ENCODE peak calls at places on chromosomes 16 and 17, in four cellular contexts. N is SK-N-SH, X is A549, Q is HepG2. J is an unnamed sample.

GRCh38 chr17:11308550-11308949 is 67.5 kb downstream of the SHISA6 start:
- DNase-seq in Q (no peak), N (no peak), X (no peak), J (no peak)

GRCh38 chr17:2566056-2566455 is 27.4 kb upstream of the PAFAH1B1 start:
- DNase-seq in N (no peak), X (no peak), Q (no peak), J (no peak)

GRCh38 chr17:64403881-64404460 is 13.3 kb upstream of the PECAM1 start:
- DNase-seq in X (no peak), Q (no peak), N (no peak), J (no peak)

GRCh38 chr16:9119795-9120194 is 28.4 kb downstream of the HAPSTR1 start:
- DNase-seq in Q (no peak), X (peak; percentile 14), N (no peak), J (no peak)

GRCh38 chr16:6977906-6978305 is 354.7 kb upstream of the RBFOX1 start:
- DNase-seq in Q (no peak), N (no peak), X (no peak), J (no peak)

GRCh38 chr16:75340715-75341500 is 89.5 kb upstream of the BCAR1 start:
- DNase-seq in X (no peak), Q (no peak), N (peak; percentile 39), J (peak; percentile 19)

GRCh38 chr16:8571061-8571596 is 19.2 kb downstream of the TMEM114 start:
- DNase-seq in N (no peak), X (peak; percentile 19), Q (peak; percentile 94), J (no peak)

GRCh38 chr17:83079340-83079747 is at the start of gene METRNL:
- DNase-seq in Q (no peak), X (peak; percentile 66), N (peak; percentile 99), J (peak; percentile 80)

GRCh38 chr17:79801156-79802038 is 4.5 kb upstream of the CBX8 start:
- DNase-seq in Q (no peak), N (no peak), X (no peak), J (no peak)

GRCh38 chr17:51733166-51733565 is 425.3 kb downstream of the CA10 start:
- DNase-seq in N (no peak), X (no peak), Q (no peak), J (no peak)

GRCh38 chr17:68347380-68347779 is 56.1 kb downstream of the ARSG start:
- DNase-seq in Q (no peak), X (no peak), N (no peak), J (no peak)

GRCh38 chr16:56284521-56284920 is 93.2 kb downstream of the GNAO1 start:
- DNase-seq in Q (no peak), X (no peak), N (no peak), J (no peak)

GRCh38 chr17:18033442-18034099 is 5.4 kb downstream of the ATPAF2 start:
- DNase-seq in N (peak; percentile 80), X (peak; percentile 89), Q (peak; percentile 83), J (peak; percentile 13)

GRCh38 chr16:52629296-52629695 is 82.4 kb upstream of the TOX3 start:
- DNase-seq in X (no peak), Q (no peak), N (no peak), J (no peak)

GRCh38 chr16:51875834-51876725 is 670.9 kb downstream of the TOX3 start:
- DNase-seq in X (no peak), Q (no peak), N (no peak), J (no peak)

GRCh38 chr16:27462846-27463682 is 61.1 kb downstream of the IL21R start:
- DNase-seq in Q (no peak), N (no peak), X (no peak), J (no peak)

GRCh38 chr16:8867483-8868271 is 1.1 kb downstream of the CARHSP1 start:
- DNase-seq in X (no peak), Q (no peak), N (peak; percentile 69), J (no peak)

GRCh38 chr16:89140981-89141883 is 30.3 kb upstream of the CDH15 start:
- DNase-seq in Q (no peak), X (no peak), N (no peak), J (no peak)

GRCh38 chr17:49201481-49201927 is 8.9 kb downstream of the GNGT2 start:
- DNase-seq in X (no peak), N (no peak), Q (no peak), J (no peak)

GRCh38 chr16:65116818-65117430 is 4.9 kb downstream of the CDH11 start:
- DNase-seq in N (no peak), Q (no peak), X (no peak), J (no peak)

GRCh38 chr16:1491327-1491726 is 1.8 kb upstream of the TELO2 start:
- DNase-seq in Q (peak; percentile 25), N (no peak), X (no peak), J (no peak)

GRCh38 chr17:47692895-47693666 is 880 bp upstream of the TBKBP1 start:
- DNase-seq in X (no peak), Q (no peak), N (peak; percentile 46), J (no peak)

GRCh38 chr16:51431517-51432241 is 280.6 kb upstream of the SALL1 start:
- DNase-seq in N (peak; percentile 2), Q (no peak), X (peak; percentile 30), J (no peak)

GRCh38 chr17:40530988-40531971 is 29.9 kb upstream of the TNS4 start:
- DNase-seq in X (no peak), N (no peak), Q (no peak), J (no peak)

GRCh38 chr17:57511475-57512123 is 233.5 kb downstream of the CCDC182 start:
- DNase-seq in Q (no peak), N (no peak), X (no peak), J (no peak)

GRCh38 chr16:72371307-72372081 is 199.5 kb upstream of the PMFBP1 start:
- DNase-seq in N (no peak), X (peak; percentile 21), Q (no peak), J (peak; percentile 57)

GRCh38 chr17:76492989-76493501 is 8.2 kb downstream of the RHBDF2 start:
- DNase-seq in X (no peak), Q (no peak), N (no peak), J (no peak)

GRCh38 chr16:23510154-23510914 is at the start of gene GGA2:
- DNase-seq in N (peak; percentile 95), X (peak; percentile 80), Q (peak; percentile 79), J (peak; percentile 87)
- TF ChIP-seq CHD2 in N (peak; percentile 36), X (no peak), Q (peak; percentile 62), J (no peak)

GRCh38 chr16:85621698-85622433 is 8.7 kb downstream of the GSE1 start:
- DNase-seq in X (peak; percentile 23), Q (peak; percentile 95), N (no peak), J (no peak)
- TF ChIP-seq CHD2 in X (no peak), Q (no peak), N (no peak), J (no peak)

GRCh38 chr17:29596811-29597210 is 3.9 kb downstream of the ANKRD13B start:
- DNase-seq in Q (no peak), X (no peak), N (no peak), J (peak; percentile 61)
- TF ChIP-seq CHD2 in Q (no peak), X (no peak), N (no peak), J (no peak)

GRCh38 chr16:30903596-30903995 is 7.2 kb downstream of the CTF1 start:
- DNase-seq in N (peak; percentile 84), Q (peak; percentile 38), X (peak; percentile 35), J (no peak)
- TF ChIP-seq CHD2 in N (no peak), Q (no peak), X (no peak), J (no peak)

DNA sequence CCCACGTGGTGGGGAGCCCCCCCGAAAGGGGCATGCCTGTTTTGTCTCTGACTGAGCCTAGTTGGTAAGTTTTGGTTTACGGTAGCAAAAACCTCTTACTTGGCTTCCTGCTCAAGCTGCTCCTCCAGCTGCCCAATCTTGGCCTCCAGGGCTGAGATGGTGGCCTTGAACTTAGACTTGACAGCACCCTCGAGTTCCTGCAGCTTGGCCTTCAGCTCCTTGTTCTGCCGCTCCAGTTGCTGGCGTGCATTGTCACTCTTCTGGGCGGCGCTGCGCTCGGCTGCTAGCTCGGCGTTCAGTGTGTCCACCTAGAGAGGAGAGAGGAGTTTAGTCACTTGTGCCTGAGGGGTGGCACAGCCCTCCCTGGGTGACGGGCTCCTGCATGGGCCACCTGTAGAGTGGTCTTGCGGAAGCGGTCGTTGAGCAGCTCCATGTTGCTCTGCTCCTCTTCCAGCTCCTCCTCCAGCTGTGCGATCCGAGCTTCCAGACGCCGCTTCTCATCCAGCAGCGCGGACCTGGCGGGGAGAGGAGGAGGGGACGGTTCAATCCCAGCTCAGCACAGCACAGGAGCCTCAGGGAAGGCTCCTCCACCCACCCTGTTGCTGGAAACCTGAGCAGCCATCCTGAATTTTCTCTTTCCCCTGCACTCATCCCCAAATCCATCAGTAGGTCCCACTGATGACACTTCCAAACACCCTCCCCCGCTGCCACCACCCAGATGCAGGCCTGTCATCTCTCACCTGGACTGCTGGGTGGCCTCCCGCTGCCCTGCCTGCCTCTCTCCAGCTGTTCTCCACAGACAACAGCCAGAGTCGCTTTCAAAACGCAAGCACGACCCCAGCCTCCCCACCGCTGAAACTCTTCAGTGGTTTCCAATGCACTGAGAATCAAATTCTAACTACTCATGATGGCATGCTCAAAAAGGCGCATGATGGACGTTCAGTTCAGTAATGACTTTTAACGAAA is 44.6 kb downstream of the NDEL1 start:
- DNase-seq in X (no peak), Q (no peak), N (no peak), J (no peak)
- TF ChIP-seq CHD2 in X (no peak), Q (no peak), N (no peak), J (no peak)